ENCODE peak calls at places on chromosomes 13 and 19, in eight cellular contexts. G, J, L, A, Z, H, I and U are unnamed samples.

GRCh38 chr13:66036024-66036614 is 1194.0 kb downstream of the PCDH9 start:
- DNase-seq in J (no peak), L (no peak), H (peak), G (no peak), A (no peak), Z (no peak), I (no peak), U (no peak)

GRCh38 chr13:113121183-113121927 is 1.2 kb upstream of the F10 start:
- DNase-seq in Z (no peak), I (no peak), G (no peak), H (no peak), J (peak), L (no peak), A (no peak), U (no peak)

GRCh38 chr13:110157718-110158117 is 149.2 kb downstream of the COL4A1 start:
- DNase-seq in G (no peak), I (no peak), H (no peak), Z (no peak), L (no peak), A (peak), J (no peak), U (no peak)

GRCh38 chr19:55210120-55210493 is 806 bp upstream of the PTPRH start:
- DNase-seq in A (peak), H (peak), I (no peak), G (no peak), Z (peak), L (peak), J (no peak), U (no peak)

GRCh38 chr19:35545855-35546381 is 492 bp downstream of the TMEM147 start:
- DNase-seq in H (no peak), I (peak), G (no peak), L (no peak), J (no peak), A (peak), Z (no peak), U (peak)

GRCh38 chr19:41426952-41427646 is at the start of gene B3GNT8:
- DNase-seq in G (peak), L (peak), A (peak), I (peak), H (peak), J (peak), Z (peak), U (peak)

GRCh38 chr19:42244452-42245220 is 2.2 kb upstream of the GSK3A start:
- DNase-seq in G (peak), J (peak), I (peak), A (peak), L (peak), Z (peak), H (peak), U (peak)

GRCh38 chr19:33054623-33055022 is 10.1 kb downstream of the RHPN2 start:
- DNase-seq in A (peak), H (no peak), J (peak), I (no peak), G (no peak), Z (no peak), L (no peak), U (no peak)

GRCh38 chr13:51380269-51380668 is 40.8 kb downstream of the SERPINE3 start:
- DNase-seq in I (no peak), L (no peak), G (no peak), J (no peak), Z (no peak), A (no peak), H (peak), U (no peak)

GRCh38 chr13:41917641-41918040 is 43.3 kb downstream of the VWA8 start:
- DNase-seq in Z (no peak), I (no peak), L (no peak), J (no peak), H (peak), A (no peak), G (no peak), U (no peak)

GRCh38 chr19:45767410-45767880 is 1.6 kb downstream of the SIX5 start:
- DNase-seq in A (peak), L (peak), I (peak), H (peak), Z (peak), G (peak), J (peak), U (peak)

GRCh38 chr19:43078311-43078710 is 4.2 kb downstream of the PSG2 start:
- DNase-seq in J (no peak), H (peak), G (no peak), A (peak), L (no peak), I (no peak), Z (no peak), U (no peak)

GRCh38 chr19:19278315-19278714 is 5.2 kb upstream of the TM6SF2 start:
- DNase-seq in G (no peak), L (no peak), Z (no peak), H (no peak), I (no peak), A (no peak), J (no peak), U (no peak)

GRCh38 chr19:29810504-29810871 is 1.3 kb upstream of the CCNE1 start:
- DNase-seq in I (no peak), L (peak), G (no peak), J (peak), H (peak), Z (no peak), A (no peak), U (peak)

GRCh38 chr13:44573790-44574465 is 2.2 kb downstream of the TSC22D1 start:
- DNase-seq in G (no peak), H (peak), I (no peak), A (peak), J (no peak), L (no peak), Z (peak), U (no peak)

GRCh38 chr13:25489238-25489637 is 117.5 kb downstream of the ATP8A2 start:
- DNase-seq in G (no peak), L (no peak), J (no peak), H (no peak), Z (no peak), A (no peak), I (no peak), U (no peak)

GRCh38 chr19:18292810-18293641 is 11.6 kb upstream of the JUND start:
- DNase-seq in A (peak), I (peak), J (peak), H (peak), L (peak), Z (peak), G (peak), U (peak)

GRCh38 chr13:30022256-30022655 is 171.8 kb upstream of the UBL3 start:
- DNase-seq in H (no peak), L (no peak), J (no peak), G (no peak), I (no peak), A (no peak), Z (no peak), U (no peak)

GRCh38 chr19:14381689-14382474 is 638 bp downstream of the ADGRE5 start:
- DNase-seq in G (no peak), A (peak), I (peak), Z (no peak), L (peak), J (no peak), H (peak), U (no peak)

GRCh38 chr13:46132109-46132508 is 27.3 kb upstream of the CPB2 start:
- DNase-seq in J (no peak), A (no peak), Z (no peak), L (no peak), I (no peak), G (no peak), H (no peak), U (no peak)

GRCh38 chr19:51697169-51697776 is 4.1 kb downstream of the SPACA6 start:
- DNase-seq in I (no peak), G (no peak), A (no peak), H (no peak), L (no peak), Z (no peak), J (no peak), U (no peak)

GRCh38 chr13:112072531-112073244 is 5.7 kb downstream of the SOX1 start:
- DNase-seq in L (no peak), Z (no peak), J (no peak), I (no peak), G (no peak), A (no peak), H (no peak), U (no peak)

GRCh38 chr13:25232937-25233515 is 54.3 kb downstream of the MTMR6 start:
- DNase-seq in G (no peak), J (no peak), H (peak), Z (peak), L (no peak), I (no peak), A (no peak), U (no peak)

GRCh38 chr19:16371540-16371986 is 46.9 kb downstream of the KLF2 start:
- DNase-seq in I (no peak), L (no peak), G (no peak), A (peak), H (no peak), J (no peak), Z (no peak), U (no peak)

GRCh38 chr19:49014123-49014869 is 2.6 kb downstream of the LHB start:
- DNase-seq in L (no peak), H (peak), J (no peak), A (no peak), I (no peak), Z (no peak), G (no peak), U (no peak)

GRCh38 chr19:20039203-20039723 is at the start of gene ZNF682:
- DNase-seq in L (peak), I (peak), J (peak), Z (peak), G (peak), A (peak), H (peak), U (peak)

GRCh38 chr19:1360818-1361461 is 22.8 kb upstream of the NDUFS7 start:
- DNase-seq in H (peak), Z (no peak), J (no peak), A (peak), I (peak), L (peak), G (peak), U (peak)

GRCh38 chr19:7534531-7534980 is 961 bp upstream of the PNPLA6 start:
- DNase-seq in A (peak), J (no peak), G (no peak), H (peak), L (peak), I (peak), Z (peak), U (peak)

GRCh38 chr19:16033721-16034120 is 42.6 kb upstream of the TPM4 start:
- DNase-seq in G (no peak), A (no peak), Z (no peak), H (no peak), I (peak), J (no peak), L (no peak), U (no peak)

GRCh38 chr13:26476111-26476743 is 81.3 kb upstream of the WASF3 start:
- DNase-seq in G (no peak), J (no peak), L (no peak), Z (peak), H (peak), A (no peak), I (no peak), U (peak)

DNA sequence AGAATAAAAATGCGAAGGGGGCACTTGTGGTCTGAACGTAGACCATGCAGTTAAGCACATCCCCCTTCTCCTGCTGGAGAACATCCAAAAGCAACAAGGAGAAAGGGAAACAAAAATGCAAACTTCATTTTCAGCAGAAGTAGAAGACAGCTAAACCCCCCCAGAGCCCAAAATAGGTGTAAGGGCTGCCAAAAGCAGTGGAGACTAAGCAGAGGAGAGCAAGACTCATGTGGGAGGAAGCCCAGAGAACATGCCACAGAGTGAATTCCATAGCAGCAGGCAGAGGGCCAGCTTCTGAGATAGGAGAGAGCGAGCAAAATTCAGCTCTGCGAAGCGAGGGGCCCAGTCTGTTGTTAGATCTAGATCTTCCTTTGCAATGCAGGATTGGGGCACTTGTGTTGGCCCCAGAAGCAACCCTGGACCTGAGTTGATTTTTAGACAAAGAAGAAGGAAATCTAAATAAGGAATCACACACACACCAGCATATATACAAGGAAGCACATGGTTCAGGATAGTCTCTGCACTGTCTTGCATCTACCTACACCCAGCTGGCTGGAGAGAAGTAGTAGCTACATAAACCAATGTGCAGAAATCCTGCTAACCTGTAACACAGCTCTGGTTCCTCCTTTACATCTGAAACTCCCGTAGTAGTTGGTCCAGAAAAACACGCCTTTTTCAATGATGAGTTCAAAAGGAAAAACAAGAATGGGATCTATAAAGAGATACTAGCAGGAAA is 199.6 kb downstream of the SPRY2 start:
- DNase-seq in Z (no peak), J (no peak), A (peak), L (peak), G (no peak), H (peak), I (no peak), U (peak)
- H3K27ac ChIP-seq in Z (no peak), J (no peak), A (peak), L (peak), G (peak), H (peak), I (peak), U (no peak)

DNA sequence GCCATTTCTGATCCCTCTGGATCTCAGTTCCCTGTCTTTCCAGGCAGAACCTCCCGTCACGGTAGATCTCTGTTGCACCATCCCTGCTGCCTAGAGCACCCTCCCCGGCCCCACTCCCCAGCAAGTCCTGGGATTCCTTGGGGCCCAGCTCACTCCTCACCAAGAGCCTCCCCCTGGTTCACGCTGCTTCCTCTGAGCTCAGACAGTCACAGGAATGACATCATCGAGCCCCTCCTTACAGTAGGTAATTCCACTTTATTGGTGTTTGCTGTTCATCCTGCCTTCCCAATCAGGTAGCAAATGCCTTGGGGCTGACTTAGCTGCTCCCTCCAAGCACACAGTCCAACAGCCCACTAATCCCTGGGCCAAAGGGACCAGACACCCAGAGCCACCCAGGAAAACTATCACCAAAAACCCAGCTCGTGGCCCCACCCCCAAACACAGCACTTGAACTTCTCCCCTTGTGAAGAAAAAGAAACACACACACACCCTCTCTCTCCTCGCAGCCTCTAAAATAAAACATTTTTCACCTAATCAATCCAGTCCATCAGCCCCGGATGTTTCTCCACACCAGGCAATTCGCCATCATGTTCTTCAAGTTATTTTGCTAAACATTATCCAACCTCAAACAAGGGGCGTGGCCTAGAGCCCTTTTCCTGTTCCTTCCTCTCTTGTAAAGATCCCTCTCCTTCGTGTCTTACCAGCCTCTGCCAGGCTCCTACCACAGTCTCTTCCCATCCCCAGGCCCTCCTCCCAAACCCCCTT is 2.5 kb downstream of the NAPA start:
- DNase-seq in H (peak), G (no peak), A (peak), J (no peak), Z (peak), I (no peak), L (peak), U (peak)
- H3K4me3 ChIP-seq in H (no peak), G (peak), A (no peak), J (peak), Z (peak), I (peak), L (no peak), U (peak)

GRCh38 chr13:48235100-48235813 is 2.3 kb downstream of the ITM2B start:
- DNase-seq in I (peak), J (no peak), H (peak), G (no peak), Z (no peak), A (peak), L (no peak), U (no peak)
- TF ChIP-seq POLR2A in I (peak), J (no peak), H (no peak), G (no peak), Z (no peak), A (peak), L (peak), U (no peak)

GRCh38 chr13:52955505-52955904 is 73.1 kb upstream of the OLFM4 start:
- DNase-seq in I (no peak), J (no peak), G (no peak), L (no peak), A (no peak), H (no peak), Z (no peak), U (no peak)
- H3K27ac ChIP-seq in I (no peak), J (no peak), G (no peak), L (no peak), A (no peak), H (no peak), Z (no peak), U (no peak)

GRCh38 chr13:35478384-35479222 is 2.1 kb upstream of the MAB21L1 start:
- DNase-seq in I (peak), J (no peak), Z (no peak), G (no peak), H (no peak), L (no peak), A (no peak), U (peak)
- H3K4me3 ChIP-seq in I (peak), J (peak), Z (no peak), G (no peak), H (no peak), L (no peak), A (no peak), U (no peak)

GRCh38 chr19:47779524-47780214 is 1.2 kb downstream of the SELENOW start:
- DNase-seq in H (no peak), J (no peak), A (peak), L (peak), G (peak), I (peak), Z (no peak), U (peak)
- TF ChIP-seq POLR2A in H (no peak), J (no peak), A (no peak), L (no peak), G (no peak), I (peak), Z (no peak), U (no peak)